ENCODE peak calls at places on chromosomes 11 and 22, in ten cellular contexts. D is T-cell; V is NCI-H1092; M is posterior cingulate gyrus; K is GM13976; W is ACHN; E is pulmonary artery endothelial cell; G is aorta; Q is stimulated activated CD4-positive, alpha-beta T cell treated with anti-CD3 and anti-CD28 coated beads, Interleukin-1b, Interleukin-23, amount 100 ng/mL, for 24 hours; H is NCI-H1417. C is an unnamed sample.

GRCh38 chr22:30243671-30244465 is 2.7 kb downstream of the LIF start:
- DNase-seq in D (no peak), V (no peak), M (no peak), K (no peak), W (no peak), E (no peak), G (no peak), Q (no peak), H (no peak), C (no peak)

GRCh38 chr11:26820739-26821138 is 98.9 kb upstream of the SLC5A12 start:
- DNase-seq in D (no peak), V (no peak), M (no peak), K (no peak), W (no peak), E (no peak), G (no peak), Q (no peak), H (no peak), C (no peak)

GRCh38 chr11:117061256-117061655 is 37.0 kb downstream of the SIK3 start:
- DNase-seq in D (no peak), V (no peak), M (no peak), K (no peak), W (no peak), E (no peak), G (no peak), Q (no peak), H (no peak), C (no peak)

GRCh38 chr11:17003426-17003825 is 10.8 kb downstream of the PLEKHA7 start:
- DNase-seq in D (no peak), V (no peak), M (no peak), K (no peak), W (no peak), E (no peak), G (no peak), Q (no peak), H (no peak), C (no peak)

GRCh38 chr11:60169264-60169915 is 13.5 kb downstream of the MS4A6A start:
- DNase-seq in D (no peak), V (no peak), M (no peak), K (no peak), W (peak), E (peak), G (no peak), Q (no peak), H (peak), C (peak)

GRCh38 chr11:121326230-121326629 is 33.7 kb downstream of the SC5D start:
- DNase-seq in D (no peak), V (no peak), M (no peak), K (no peak), W (no peak), E (no peak), G (no peak), Q (no peak), H (no peak), C (no peak)

GRCh38 chr11:19191530-19192169 is 10.1 kb downstream of the CSRP3 start:
- DNase-seq in D (no peak), V (no peak), M (no peak), K (no peak), W (no peak), E (no peak), G (no peak), Q (no peak), H (no peak), C (no peak)

GRCh38 chr22:47337161-47337621 is 574.7 kb downstream of the TBC1D22A start:
- DNase-seq in D (no peak), V (no peak), M (no peak), K (no peak), W (peak), E (no peak), G (no peak), Q (no peak), H (no peak), C (no peak)

GRCh38 chr22:48753381-48753730 is 1074.3 kb downstream of the BRD1 start:
- DNase-seq in D (no peak), V (no peak), M (no peak), K (peak), W (no peak), E (no peak), G (no peak), Q (no peak), H (no peak), C (no peak)

GRCh38 chr11:47225552-47226137 is 10.9 kb downstream of the DDB2 start:
- DNase-seq in D (no peak), V (no peak), M (no peak), K (no peak), W (no peak), E (no peak), G (no peak), Q (no peak), H (no peak), C (no peak)

GRCh38 chr11:68051191-68052136 is 12.6 kb downstream of the TCIRG1 start:
- DNase-seq in D (no peak), V (no peak), M (no peak), K (peak), W (no peak), E (no peak), G (no peak), Q (no peak), H (no peak), C (no peak)

GRCh38 chr11:22730319-22730718 is 63.9 kb downstream of the GAS2 start:
- DNase-seq in D (no peak), V (peak), M (no peak), K (peak), W (peak), E (no peak), G (no peak), Q (no peak), H (peak), C (no peak)

GRCh38 chr22:49962751-49963646 is 2.4 kb downstream of the PIM3 start:
- DNase-seq in D (peak), V (no peak), M (peak), K (no peak), W (no peak), E (no peak), G (peak), Q (no peak), H (peak), C (no peak)

GRCh38 chr11:5753943-5754342 is at the start of gene OR52N4:
- DNase-seq in D (no peak), V (no peak), M (no peak), K (no peak), W (no peak), E (no peak), G (no peak), Q (no peak), H (no peak), C (no peak)

GRCh38 chr11:76267563-76267962 is 61.3 kb upstream of the WNT11 start:
- DNase-seq in D (no peak), V (no peak), M (no peak), K (no peak), W (no peak), E (no peak), G (no peak), Q (no peak), H (no peak), C (no peak)

GRCh38 chr22:19097518-19097917 is 24.7 kb downstream of the DGCR2 start:
- DNase-seq in D (no peak), V (no peak), M (no peak), K (no peak), W (no peak), E (no peak), G (no peak), Q (no peak), H (no peak), C (no peak)

GRCh38 chr22:17501679-17502285 is 61.5 kb upstream of the SLC25A18 start:
- DNase-seq in D (no peak), V (peak), M (no peak), K (peak), W (peak), E (peak), G (no peak), Q (no peak), H (peak), C (no peak)

GRCh38 chr11:17314904-17315426 is 36.6 kb upstream of the NCR3LG1 start:
- DNase-seq in D (no peak), V (no peak), M (no peak), K (no peak), W (no peak), E (no peak), G (no peak), Q (no peak), H (no peak), C (no peak)

GRCh38 chr11:114738954-114739353 is 60.6 kb downstream of the NXPE2 start:
- DNase-seq in D (no peak), V (peak), M (no peak), K (peak), W (peak), E (peak), G (no peak), Q (no peak), H (peak), C (peak)

GRCh38 chr22:30116362-30117117 is 36.3 kb downstream of the HORMAD2 start:
- DNase-seq in D (no peak), V (no peak), M (no peak), K (no peak), W (no peak), E (no peak), G (no peak), Q (no peak), H (peak), C (no peak)

GRCh38 chr11:64762916-64763803 is 3.4 kb upstream of the PYGM start:
- DNase-seq in D (no peak), V (no peak), M (no peak), K (peak), W (peak), E (peak), G (no peak), Q (no peak), H (peak), C (no peak)

GRCh38 chr11:34986883-34987525 is 70.6 kb downstream of the PDHX start:
- DNase-seq in D (no peak), V (no peak), M (no peak), K (no peak), W (no peak), E (no peak), G (no peak), Q (no peak), H (no peak), C (no peak)

GRCh38 chr11:112965601-112966125 is 4.4 kb downstream of the NCAM1 start:
- DNase-seq in D (no peak), V (no peak), M (no peak), K (no peak), W (no peak), E (no peak), G (no peak), Q (no peak), H (peak), C (no peak)

GRCh38 chr11:43830928-43831440 is 49.6 kb upstream of the ALKBH3 start:
- DNase-seq in D (no peak), V (no peak), M (peak), K (no peak), W (peak), E (peak), G (peak), Q (peak), H (peak), C (peak)

GRCh38 chr11:86947541-86947940 is 7.7 kb downstream of the FZD4 start:
- DNase-seq in D (no peak), V (no peak), M (no peak), K (no peak), W (no peak), E (no peak), G (no peak), Q (no peak), H (no peak), C (no peak)

GRCh38 chr11:110148775-110149744 is 55.9 kb downstream of the ZC3H12C start:
- DNase-seq in D (no peak), V (no peak), M (no peak), K (no peak), W (peak), E (peak), G (no peak), Q (no peak), H (no peak), C (no peak)

GRCh38 chr11:9180784-9181183 is 84.4 kb downstream of the DENND5A start:
- DNase-seq in D (no peak), V (no peak), M (no peak), K (no peak), W (no peak), E (peak), G (no peak), Q (no peak), H (no peak), C (no peak)

GRCh38 chr22:43275545-43275981 is 67.6 kb downstream of the SCUBE1 start:
- DNase-seq in D (no peak), V (no peak), M (no peak), K (no peak), W (peak), E (no peak), G (no peak), Q (no peak), H (no peak), C (no peak)

GRCh38 chr22:49971232-49972162 is 10.9 kb downstream of the PIM3 start:
- DNase-seq in D (peak), V (no peak), M (peak), K (peak), W (peak), E (no peak), G (peak), Q (no peak), H (peak), C (no peak)